ENCODE peak calls at places on chromosomes 2 and 18, in five cellular contexts. J is stomach, K is ovary, S is transverse colon, L is H1. C is an unnamed sample.

GRCh38 chr2:175684466-175684865 is 317.6 kb downstream of the LNPK start:
- DNase-seq in J (no peak), K (no peak), S (no peak), L (peak; percentile 10), C (no peak)

GRCh38 chr2:150586858-150587257 is 99.4 kb upstream of the RND3 start:
- DNase-seq in J (no peak), K (no peak), S (no peak), L (no peak), C (no peak)

GRCh38 chr2:180144311-180144813 is 137.3 kb upstream of the CWC22 start:
- DNase-seq in J (no peak), K (no peak), S (no peak), L (no peak), C (no peak)

GRCh38 chr18:23136326-23137092 is 1.2 kb downstream of the CABLES1 start:
- DNase-seq in J (peak; percentile 40), K (peak; percentile 59), S (no peak), L (no peak), C (peak; percentile 37)

GRCh38 chr2:170714156-170715061 is 728 bp upstream of the SP5 start:
- DNase-seq in J (peak; percentile 78), K (peak; percentile 45), S (peak; percentile 49), L (no peak), C (peak; percentile 28)

GRCh38 chr2:66269166-66269565 is 165.8 kb upstream of the MEIS1 start:
- DNase-seq in J (no peak), K (no peak), S (no peak), L (no peak), C (no peak)

GRCh38 chr18:33372442-33372841 is 68.1 kb downstream of the CCDC178 start:
- DNase-seq in J (no peak), K (no peak), S (no peak), L (no peak), C (no peak)

GRCh38 chr2:37232131-37232933 is 874 bp downstream of the NDUFAF7 start:
- DNase-seq in J (no peak), K (peak; percentile 44), S (peak; percentile 19), L (no peak), C (peak; percentile 7)

GRCh38 chr18:33495278-33495677 is 54.8 kb upstream of the CCDC178 start:
- DNase-seq in J (no peak), K (no peak), S (no peak), L (peak; percentile 44), C (no peak)

GRCh38 chr2:158213743-158214142 is 112.1 kb downstream of the UPP2 start:
- DNase-seq in J (no peak), K (no peak), S (no peak), L (no peak), C (no peak)

GRCh38 chr2:96684883-96685282 is 42.3 kb downstream of the FER1L5 start:
- DNase-seq in J (no peak), K (peak; percentile 24), S (no peak), L (no peak), C (no peak)

GRCh38 chr18:9731380-9731779 is 23.3 kb downstream of the RAB31 start:
- DNase-seq in J (no peak), K (no peak), S (no peak), L (no peak), C (no peak)

GRCh38 chr2:3712841-3713503 is 9.6 kb downstream of the DCDC2C start:
- DNase-seq in J (no peak), K (no peak), S (no peak), L (no peak), C (no peak)

GRCh38 chr2:226136739-226137138 is 662.9 kb downstream of the IRS1 start:
- DNase-seq in J (no peak), K (no peak), S (no peak), L (no peak), C (no peak)

GRCh38 chr18:42339324-42339723 is 384.3 kb downstream of the PIK3C3 start:
- DNase-seq in J (no peak), K (no peak), S (no peak), L (no peak), C (no peak)

GRCh38 chr2:216620806-216621205 is 12.4 kb upstream of the IGFBP2 start:
- DNase-seq in J (no peak), K (peak; percentile 69), S (no peak), L (no peak), C (no peak)

GRCh38 chr2:227684258-227684657 is 17.7 kb downstream of the SCYGR5 start:
- DNase-seq in J (no peak), K (no peak), S (no peak), L (no peak), C (no peak)

GRCh38 chr2:197710424-197711042 is 5.4 kb downstream of the MARS2 start:
- DNase-seq in J (no peak), K (no peak), S (no peak), L (no peak), C (no peak)

GRCh38 chr2:23624378-23624777 is 239.4 kb downstream of the KLHL29 start:
- DNase-seq in J (no peak), K (no peak), S (no peak), L (no peak), C (no peak)

GRCh38 chr18:51337406-51337805 is 139.9 kb upstream of the MEX3C start:
- DNase-seq in J (no peak), K (no peak), S (no peak), L (no peak), C (no peak)

GRCh38 chr2:30948120-30948519 is 140.9 kb upstream of the CAPN13 start:
- DNase-seq in J (no peak), K (no peak), S (no peak), L (no peak), C (no peak)
- TF ChIP-seq EP300 in J (no peak), K (no peak), S (no peak), L (no peak), C (no peak)

GRCh38 chr2:110677530-110678456 is at the start of gene BUB1:
- DNase-seq in J (peak; percentile 98), K (peak; percentile 98), S (peak; percentile 98), L (peak; percentile 87), C (peak; percentile 92)

GRCh38 chr2:110673201-110673600 is 4.7 kb downstream of the BUB1 start:
- DNase-seq in J (no peak), K (no peak), S (no peak), L (no peak), C (no peak)

GRCh38 chr2:110677080-110677479 is 783 bp downstream of the BUB1 start:
- DNase-seq in J (no peak), K (no peak), S (no peak), L (no peak), C (no peak)

GRCh38 chr2:110675679-110676078 is 2.2 kb downstream of the BUB1 start:
- DNase-seq in J (no peak), K (no peak), S (no peak), L (no peak), C (no peak)

DNA sequence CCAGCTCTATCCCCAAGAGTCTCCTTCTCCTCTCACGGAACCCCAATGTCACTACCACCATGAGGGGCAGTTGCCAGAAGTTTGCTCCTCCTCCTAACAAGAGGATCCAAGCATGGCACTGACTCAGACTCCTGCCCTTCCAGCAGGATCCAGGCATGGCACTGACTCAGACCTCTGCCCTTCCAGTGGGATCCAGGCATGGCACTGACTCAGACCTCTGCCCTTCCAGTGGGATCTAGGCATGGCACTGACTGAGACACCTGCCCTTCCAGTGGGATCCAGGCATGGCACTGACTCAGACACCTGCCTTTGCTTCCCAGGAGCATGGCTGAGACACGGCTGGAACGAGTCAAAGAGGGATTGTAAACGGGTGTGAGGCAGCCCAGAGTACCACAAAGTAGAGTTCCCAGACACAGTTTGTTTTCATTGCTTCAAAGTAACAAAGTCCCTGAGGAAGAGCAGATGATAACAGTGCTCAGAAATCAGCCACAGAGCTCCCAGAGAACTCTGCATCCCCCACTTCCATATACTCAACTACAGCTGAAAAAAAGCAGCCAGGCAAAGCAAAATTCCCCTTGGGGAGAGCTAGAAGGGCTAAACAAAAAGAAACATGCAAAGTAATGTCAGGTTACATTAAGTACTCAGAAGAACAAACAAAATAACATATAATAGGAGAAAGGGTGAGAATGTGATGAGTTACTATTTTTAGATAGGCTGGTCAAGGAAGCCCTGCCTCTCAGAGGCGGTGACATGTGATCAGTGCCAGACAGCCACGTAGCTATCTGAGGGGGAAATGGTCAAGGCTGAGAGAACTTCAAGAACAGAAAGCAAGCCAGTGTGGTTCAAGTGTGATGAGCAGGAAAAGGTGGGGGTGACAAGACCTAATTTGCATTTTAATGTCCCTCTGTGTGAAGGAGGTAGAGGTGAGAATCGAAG is 3.0 kb downstream of the BUB1 start:
- DNase-seq in J (peak; percentile 34), K (no peak), S (peak; percentile 62), L (no peak), C (no peak)
- H3K4me3 ChIP-seq in J (no peak overlapping the region), K (no peak overlapping the region), S (no peak overlapping the region), L (no peak overlapping the region), C (no peak overlapping the region)

DNA sequence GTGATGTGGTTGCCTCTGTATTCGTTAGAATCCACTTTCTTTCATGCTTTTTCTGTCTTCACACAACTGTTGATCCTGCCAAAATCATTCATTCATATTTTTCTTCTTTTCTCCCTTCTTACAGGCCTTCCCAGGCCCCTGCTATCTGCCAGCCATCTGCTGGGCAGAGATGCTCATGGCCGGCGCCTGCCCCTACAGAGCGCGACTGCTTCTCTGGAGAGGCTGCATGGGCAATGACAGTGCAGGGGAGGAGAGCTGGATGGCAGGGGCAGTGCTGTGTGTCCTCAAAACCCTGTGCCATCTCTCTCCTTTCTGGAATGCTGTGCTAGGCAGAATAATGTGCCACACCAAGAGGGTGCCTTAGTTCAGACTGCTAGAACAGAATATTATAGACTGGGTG is 125.2 kb downstream of the INHBB start:
- DNase-seq in J (no peak), K (peak; percentile 28), S (no peak), L (no peak), C (no peak)
- H3K27ac ChIP-seq in J (peak overlapping the region; percentile 68), K (no peak overlapping the region), S (no peak overlapping the region), L (no peak overlapping the region), C (no peak overlapping the region)

DNA sequence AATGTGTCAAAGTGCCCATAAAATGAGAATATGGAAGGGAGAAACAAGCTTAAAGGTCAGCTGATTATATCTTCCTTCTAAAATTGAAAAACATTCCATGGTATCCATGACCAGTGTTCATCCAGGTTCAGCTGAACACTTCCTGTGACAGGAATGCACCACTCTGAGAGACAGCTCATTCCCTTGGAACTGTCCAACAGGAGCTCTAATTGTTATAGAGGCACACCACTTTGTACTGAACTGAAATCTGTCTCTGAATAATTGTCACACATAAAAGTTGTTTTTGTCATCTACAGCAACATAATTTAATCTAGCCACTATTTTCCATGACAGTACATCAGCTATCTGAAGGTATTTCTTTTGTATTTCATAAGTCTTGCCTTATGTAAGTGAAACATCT is 195.9 kb upstream of the ZNF804A start:
- DNase-seq in J (no peak), K (no peak), S (no peak), L (no peak), C (no peak)
- TF ChIP-seq EP300 in J (no peak), K (no peak), S (no peak), L (no peak), C (no peak)